ENCODE peak calls at places on chromosomes 12 and 14, in seven cellular contexts. W, E, G, Q, Y, V and I are unnamed samples.
A peak's percentile ranks its signal among the peaks of the same experiment; 100 is the strongest.

GRCh38 chr14:93105362-93105761 is 10.4 kb downstream of the ITPK1 start:
- DNase-seq in W (no peak), E (no peak), G (no peak), Q (no peak), Y (no peak), V (no peak), I (no peak)

GRCh38 chr12:104856548-104856947 is 101.5 kb downstream of the SLC41A2 start:
- DNase-seq in W (no peak), E (no peak), G (no peak), Q (no peak), Y (no peak), V (no peak), I (no peak)

GRCh38 chr12:108888031-108888430 is 8.1 kb downstream of the DAO start:
- DNase-seq in W (no peak), E (no peak), G (no peak), Q (no peak), Y (no peak), V (no peak), I (no peak)

GRCh38 chr14:89697281-89698060 is 257.1 kb downstream of the EFCAB11 start:
- DNase-seq in W (no peak), E (no peak), G (no peak), Q (no peak), Y (no peak), V (no peak), I (peak; percentile 43)

GRCh38 chr14:55572578-55572977 is 7.4 kb upstream of the KTN1 start:
- DNase-seq in W (no peak), E (no peak), G (peak; percentile 39), Q (no peak), Y (no peak), V (no peak), I (no peak)

GRCh38 chr12:104590002-104590401 is 133.3 kb downstream of the CHST11 start:
- DNase-seq in W (no peak), E (no peak), G (no peak), Q (no peak), Y (peak; percentile 64), V (no peak), I (no peak)

GRCh38 chr12:113467514-113468364 is 3.9 kb downstream of the LHX5 start:
- DNase-seq in W (no peak), E (no peak), G (peak; percentile 53), Q (no peak), Y (no peak), V (no peak), I (no peak)

GRCh38 chr12:13941258-13942249 is 39.8 kb downstream of the GRIN2B start:
- DNase-seq in W (no peak), E (no peak), G (no peak), Q (no peak), Y (peak; percentile 72), V (no peak), I (no peak)

GRCh38 chr12:114448618-114448933 is 42.6 kb upstream of the TBX5 start:
- DNase-seq in W (no peak), E (no peak), G (no peak), Q (no peak), Y (no peak), V (no peak), I (no peak)

GRCh38 chr14:65002586-65003210 is 16.0 kb downstream of the FNTB start:
- DNase-seq in W (no peak), E (no peak), G (no peak), Q (no peak), Y (no peak), V (no peak), I (no peak)

GRCh38 chr14:67573268-67574010 is 26.6 kb downstream of the PIGH start:
- DNase-seq in W (no peak), E (no peak), G (no peak), Q (no peak), Y (no peak), V (no peak), I (no peak)

GRCh38 chr12:12819752-12820311 is 6.7 kb downstream of the DDX47 start:
- DNase-seq in W (no peak), E (peak; percentile 94), G (no peak), Q (no peak), Y (no peak), V (no peak), I (no peak)

GRCh38 chr14:61344437-61345143 is 23.2 kb downstream of the PRKCH start:
- DNase-seq in W (no peak), E (no peak), G (no peak), Q (no peak), Y (no peak), V (no peak), I (no peak)

GRCh38 chr14:24996930-24997329 is 53.0 kb downstream of the STXBP6 start:
- DNase-seq in W (no peak), E (no peak), G (no peak), Q (no peak), Y (no peak), V (no peak), I (no peak)

GRCh38 chr12:7605900-7606465 is 59.7 kb downstream of the APOBEC1 start:
- DNase-seq in W (no peak), E (no peak), G (no peak), Q (no peak), Y (no peak), V (no peak), I (no peak)

GRCh38 chr12:132766380-132767085 is 4.9 kb upstream of the ANKLE2 start:
- DNase-seq in W (no peak), E (no peak), G (no peak), Q (no peak), Y (no peak), V (no peak), I (no peak)

GRCh38 chr14:51533160-51533559 is 118.5 kb upstream of the FRMD6 start:
- DNase-seq in W (no peak), E (no peak), G (no peak), Q (no peak), Y (no peak), V (no peak), I (no peak)

GRCh38 chr12:101490286-101490920 is 15.3 kb downstream of the SPIC start:
- DNase-seq in W (no peak), E (no peak), G (peak; percentile 58), Q (no peak), Y (peak; percentile 60), V (no peak), I (no peak)

GRCh38 chr12:83140135-83140534 is 453.4 kb downstream of the TMTC2 start:
- DNase-seq in W (no peak), E (no peak), G (no peak), Q (no peak), Y (no peak), V (no peak), I (no peak)

GRCh38 chr14:102187044-102187443 is 47.3 kb downstream of the WDR20 start:
- DNase-seq in W (no peak), E (peak; percentile 40), G (peak; percentile 19), Q (no peak), Y (no peak), V (no peak), I (no peak)

GRCh38 chr12:108169671-108170070 is 40.6 kb downstream of the WSCD2 start:
- DNase-seq in W (no peak), E (no peak), G (no peak), Q (no peak), Y (no peak), V (no peak), I (no peak)

GRCh38 chr14:71070169-71070568 is 162.9 kb downstream of the PCNX1 start:
- DNase-seq in W (no peak), E (no peak), G (no peak), Q (no peak), Y (no peak), V (no peak), I (no peak)

GRCh38 chr14:74400328-74400727 is 25.7 kb downstream of the SYNDIG1L start:
- DNase-seq in W (no peak), E (no peak), G (peak; percentile 51), Q (no peak), Y (peak; percentile 41), V (no peak), I (no peak)

GRCh38 chr12:79624378-79624777 is 66.4 kb downstream of the PAWR start:
- DNase-seq in W (no peak), E (no peak), G (no peak), Q (no peak), Y (no peak), V (no peak), I (no peak)